ENCODE peak calls at places on chromosomes 13 and 19, in nine cellular contexts. One of them, this sample, is unnamed.

GRCh38 chr19:48397636-48398328 is 4.3 kb downstream of the GRIN2D start:
- DNase-seq in A549: no peak
- DNase-seq in GM23248: peak
- DNase-seq in tibial artery: no peak
- DNase-seq in aorta: no peak
- DNase-seq in upper lobe of left lung: no peak
- DNase-seq in Peyer's patch: peak
- DNase-seq in OCI-LY7: no peak
- DNase-seq in heart right ventricle: no peak
- DNase-seq in this sample: no peak

GRCh38 chr13:105997436-105998232 is 537.8 kb downstream of the EFNB2 start:
- DNase-seq in upper lobe of left lung: peak
- DNase-seq in tibial artery: no peak
- DNase-seq in aorta: no peak
- DNase-seq in OCI-LY7: no peak
- DNase-seq in A549: no peak
- DNase-seq in heart right ventricle: no peak
- DNase-seq in GM23248: peak
- DNase-seq in Peyer's patch: no peak
- DNase-seq in this sample: no peak

GRCh38 chr13:44313674-44314073 is 60.0 kb upstream of the SERP2 start:
- DNase-seq in upper lobe of left lung: no peak
- DNase-seq in GM23248: peak
- DNase-seq in Peyer's patch: no peak
- DNase-seq in tibial artery: no peak
- DNase-seq in heart right ventricle: no peak
- DNase-seq in A549: peak
- DNase-seq in OCI-LY7: no peak
- DNase-seq in aorta: no peak
- DNase-seq in this sample: no peak

GRCh38 chr19:29917911-29918310 is 24.1 kb upstream of the URI1 start:
- DNase-seq in OCI-LY7: no peak
- DNase-seq in heart right ventricle: no peak
- DNase-seq in A549: no peak
- DNase-seq in Peyer's patch: no peak
- DNase-seq in tibial artery: no peak
- DNase-seq in upper lobe of left lung: no peak
- DNase-seq in GM23248: no peak
- DNase-seq in aorta: no peak
- DNase-seq in this sample: no peak

GRCh38 chr19:1567116-1567847 is 843 bp downstream of the MEX3D start:
- DNase-seq in Peyer's patch: peak
- DNase-seq in upper lobe of left lung: peak
- DNase-seq in A549: no peak
- DNase-seq in tibial artery: no peak
- DNase-seq in GM23248: peak
- DNase-seq in aorta: no peak
- DNase-seq in heart right ventricle: peak
- DNase-seq in OCI-LY7: no peak
- DNase-seq in this sample: no peak

GRCh38 chr13:81184556-81185265 is 843.8 kb upstream of the SPRY2 start:
- DNase-seq in heart right ventricle: no peak
- DNase-seq in A549: no peak
- DNase-seq in GM23248: no peak
- DNase-seq in aorta: no peak
- DNase-seq in upper lobe of left lung: no peak
- DNase-seq in OCI-LY7: no peak
- DNase-seq in Peyer's patch: no peak
- DNase-seq in tibial artery: no peak
- DNase-seq in this sample: no peak

GRCh38 chr19:39032164-39032918 is at the start of gene FBXO27:
- DNase-seq in aorta: peak
- DNase-seq in tibial artery: no peak
- DNase-seq in A549: no peak
- DNase-seq in GM23248: peak
- DNase-seq in upper lobe of left lung: peak
- DNase-seq in Peyer's patch: no peak
- DNase-seq in heart right ventricle: peak
- DNase-seq in OCI-LY7: no peak
- DNase-seq in this sample: no peak

GRCh38 chr13:81275666-81276258 is 934.8 kb upstream of the SPRY2 start:
- DNase-seq in OCI-LY7: peak
- DNase-seq in Peyer's patch: no peak
- DNase-seq in GM23248: no peak
- DNase-seq in A549: no peak
- DNase-seq in heart right ventricle: no peak
- DNase-seq in upper lobe of left lung: no peak
- DNase-seq in aorta: no peak
- DNase-seq in tibial artery: no peak
- DNase-seq in this sample: no peak

GRCh38 chr19:37059142-37059541 is 19.1 kb upstream of the ZNF420 start:
- DNase-seq in Peyer's patch: no peak
- DNase-seq in heart right ventricle: no peak
- DNase-seq in GM23248: no peak
- DNase-seq in tibial artery: no peak
- DNase-seq in A549: no peak
- DNase-seq in upper lobe of left lung: peak
- DNase-seq in OCI-LY7: no peak
- DNase-seq in aorta: peak
- DNase-seq in this sample: no peak

GRCh38 chr19:40139533-40140287 is 49.0 kb upstream of the ZNF780A start:
- DNase-seq in upper lobe of left lung: no peak
- DNase-seq in OCI-LY7: peak
- DNase-seq in Peyer's patch: no peak
- DNase-seq in aorta: no peak
- DNase-seq in tibial artery: no peak
- DNase-seq in heart right ventricle: no peak
- DNase-seq in GM23248: peak
- DNase-seq in A549: peak
- DNase-seq in this sample: peak

GRCh38 chr13:103145476-103145875 is 79.3 kb upstream of the SLC10A2 start:
- DNase-seq in aorta: no peak
- DNase-seq in A549: no peak
- DNase-seq in Peyer's patch: no peak
- DNase-seq in tibial artery: no peak
- DNase-seq in OCI-LY7: no peak
- DNase-seq in heart right ventricle: no peak
- DNase-seq in GM23248: no peak
- DNase-seq in upper lobe of left lung: no peak
- DNase-seq in this sample: no peak

GRCh38 chr13:27962982-27963381 is 6.1 kb downstream of the CDX2 start:
- DNase-seq in GM23248: no peak
- DNase-seq in A549: no peak
- DNase-seq in heart right ventricle: no peak
- DNase-seq in upper lobe of left lung: no peak
- DNase-seq in OCI-LY7: no peak
- DNase-seq in tibial artery: no peak
- DNase-seq in aorta: no peak
- DNase-seq in Peyer's patch: peak
- DNase-seq in this sample: no peak

GRCh38 chr13:27960362-27961226 is 8.5 kb downstream of the CDX2 start:
- DNase-seq in heart right ventricle: peak
- DNase-seq in A549: peak
- DNase-seq in OCI-LY7: no peak
- DNase-seq in tibial artery: no peak
- DNase-seq in Peyer's patch: peak
- DNase-seq in GM23248: peak
- DNase-seq in aorta: no peak
- DNase-seq in upper lobe of left lung: peak
- DNase-seq in this sample: no peak

GRCh38 chr13:27959976-27960361 is 9.1 kb downstream of the CDX2 start:
- DNase-seq in aorta: no peak
- DNase-seq in heart right ventricle: no peak
- DNase-seq in OCI-LY7: no peak
- DNase-seq in tibial artery: no peak
- DNase-seq in upper lobe of left lung: no peak
- DNase-seq in GM23248: no peak
- DNase-seq in Peyer's patch: no peak
- DNase-seq in A549: no peak
- DNase-seq in this sample: no peak

GRCh38 chr13:27962128-27962841 is 6.8 kb downstream of the CDX2 start:
- DNase-seq in tibial artery: no peak
- DNase-seq in Peyer's patch: peak
- DNase-seq in upper lobe of left lung: no peak
- DNase-seq in GM23248: no peak
- DNase-seq in A549: no peak
- DNase-seq in heart right ventricle: no peak
- DNase-seq in OCI-LY7: no peak
- DNase-seq in aorta: no peak
- DNase-seq in this sample: no peak

GRCh38 chr13:27961227-27962085 is 7.7 kb downstream of the CDX2 start:
- DNase-seq in tibial artery: no peak
- DNase-seq in Peyer's patch: no peak
- DNase-seq in OCI-LY7: no peak
- DNase-seq in upper lobe of left lung: no peak
- DNase-seq in A549: no peak
- DNase-seq in aorta: no peak
- DNase-seq in GM23248: no peak
- DNase-seq in heart right ventricle: no peak
- DNase-seq in this sample: no peak
- H3K4me3 ChIP-seq in tibial artery: no peak
- H3K4me3 ChIP-seq in Peyer's patch: peak
- H3K4me3 ChIP-seq in OCI-LY7: no peak
- H3K4me3 ChIP-seq in upper lobe of left lung: peak
- H3K4me3 ChIP-seq in A549: peak
- H3K4me3 ChIP-seq in aorta: no peak
- H3K4me3 ChIP-seq in GM23248: peak
- H3K4me3 ChIP-seq in heart right ventricle: peak
- H3K4me3 ChIP-seq in this sample: no peak

GRCh38 chr19:16383584-16384161 is 59.0 kb downstream of the KLF2 start:
- DNase-seq in upper lobe of left lung: no peak
- DNase-seq in heart right ventricle: no peak
- DNase-seq in OCI-LY7: no peak
- DNase-seq in A549: no peak
- DNase-seq in aorta: no peak
- DNase-seq in Peyer's patch: peak
- DNase-seq in tibial artery: no peak
- DNase-seq in GM23248: no peak
- DNase-seq in this sample: no peak

GRCh38 chr19:16384688-16385087 is 60.1 kb downstream of the KLF2 start:
- DNase-seq in aorta: no peak
- DNase-seq in Peyer's patch: peak
- DNase-seq in GM23248: no peak
- DNase-seq in upper lobe of left lung: no peak
- DNase-seq in heart right ventricle: no peak
- DNase-seq in A549: no peak
- DNase-seq in tibial artery: no peak
- DNase-seq in OCI-LY7: no peak
- DNase-seq in this sample: no peak

GRCh38 chr19:16381756-16382401 is 57.3 kb downstream of the KLF2 start:
- DNase-seq in tibial artery: peak
- DNase-seq in aorta: peak
- DNase-seq in A549: no peak
- DNase-seq in heart right ventricle: peak
- DNase-seq in Peyer's patch: peak
- DNase-seq in OCI-LY7: no peak
- DNase-seq in upper lobe of left lung: no peak
- DNase-seq in GM23248: peak
- DNase-seq in this sample: no peak

GRCh38 chr19:16380943-16381755 is 56.5 kb downstream of the KLF2 start:
- DNase-seq in aorta: peak
- DNase-seq in heart right ventricle: no peak
- DNase-seq in upper lobe of left lung: no peak
- DNase-seq in tibial artery: no peak
- DNase-seq in OCI-LY7: no peak
- DNase-seq in GM23248: no peak
- DNase-seq in A549: no peak
- DNase-seq in Peyer's patch: peak
- DNase-seq in this sample: peak

DNA sequence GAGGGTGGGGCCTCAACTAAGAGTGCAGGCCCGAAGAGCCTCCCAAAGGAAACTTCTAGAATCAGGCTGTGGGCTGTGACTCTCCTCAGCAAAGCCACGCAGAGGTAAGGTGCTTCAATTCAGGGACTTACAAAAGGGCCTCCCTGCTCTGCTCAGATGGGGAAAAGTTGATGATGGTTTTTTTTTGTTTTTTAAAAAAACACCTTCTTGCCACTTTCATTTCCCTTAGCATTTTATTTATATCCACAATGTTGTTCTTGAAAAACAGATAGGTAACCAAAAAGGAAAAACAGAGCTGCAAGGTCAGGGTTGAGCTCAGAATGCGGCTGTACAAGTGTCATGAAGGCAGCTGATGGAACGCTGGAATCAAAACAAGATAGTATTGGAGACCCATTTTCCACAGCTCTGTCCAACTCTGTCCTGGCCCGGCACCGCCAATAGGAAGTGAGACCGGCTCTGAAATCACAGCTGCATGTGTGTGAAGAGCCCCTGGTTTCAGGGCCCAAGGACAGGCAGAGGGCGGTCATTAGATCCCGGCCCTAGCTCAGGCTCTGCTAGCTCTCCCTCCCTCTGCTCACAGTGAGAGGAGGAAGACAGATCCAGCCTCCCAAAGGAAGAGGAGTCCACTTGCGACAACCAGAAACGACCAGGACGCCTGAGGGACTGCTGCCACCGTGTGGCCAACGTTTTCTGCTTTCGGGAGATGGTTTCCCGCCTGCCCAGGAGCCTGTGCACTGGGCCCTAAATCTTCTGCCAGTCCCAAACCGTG is 58.3 kb downstream of the KLF2 start:
- DNase-seq in aorta: peak
- DNase-seq in OCI-LY7: peak
- DNase-seq in A549: peak
- DNase-seq in tibial artery: peak
- DNase-seq in upper lobe of left lung: no peak
- DNase-seq in GM23248: peak
- DNase-seq in heart right ventricle: peak
- DNase-seq in Peyer's patch: peak
- DNase-seq in this sample: peak
- H3K4me3 ChIP-seq in aorta: no peak
- H3K4me3 ChIP-seq in OCI-LY7: peak
- H3K4me3 ChIP-seq in A549: no peak
- H3K4me3 ChIP-seq in tibial artery: peak
- H3K4me3 ChIP-seq in upper lobe of left lung: no peak
- H3K4me3 ChIP-seq in GM23248: peak
- H3K4me3 ChIP-seq in heart right ventricle: no peak
- H3K4me3 ChIP-seq in Peyer's patch: no peak
- H3K4me3 ChIP-seq in this sample: peak

DNA sequence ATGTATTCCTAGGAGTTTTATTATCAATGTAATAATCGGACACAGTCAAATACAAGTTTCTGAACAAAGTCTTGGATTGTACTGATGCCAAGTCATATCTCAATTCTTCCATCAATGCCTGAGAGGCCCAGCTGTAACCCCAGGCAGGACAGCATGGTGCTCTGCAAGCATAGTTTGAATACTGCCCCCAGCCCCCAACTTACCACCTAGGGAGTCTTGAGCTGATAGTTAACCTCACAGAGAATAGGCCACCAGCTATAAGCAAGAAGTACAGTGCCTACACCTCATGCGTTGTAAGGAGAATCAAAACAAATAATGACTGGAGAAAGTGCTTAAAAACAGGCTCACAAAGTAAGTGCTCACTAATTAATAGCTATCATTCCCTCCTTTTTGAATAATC is 2.7 kb downstream of the PROSER1 start:
- DNase-seq in tibial artery: no peak
- DNase-seq in aorta: no peak
- DNase-seq in GM23248: no peak
- DNase-seq in upper lobe of left lung: no peak
- DNase-seq in heart right ventricle: no peak
- DNase-seq in OCI-LY7: peak
- DNase-seq in A549: no peak
- DNase-seq in Peyer's patch: no peak
- DNase-seq in this sample: no peak
- H3K4me3 ChIP-seq in tibial artery: peak
- H3K4me3 ChIP-seq in aorta: no peak
- H3K4me3 ChIP-seq in GM23248: peak
- H3K4me3 ChIP-seq in upper lobe of left lung: peak
- H3K4me3 ChIP-seq in heart right ventricle: no peak
- H3K4me3 ChIP-seq in OCI-LY7: peak
- H3K4me3 ChIP-seq in A549: peak
- H3K4me3 ChIP-seq in Peyer's patch: no peak
- H3K4me3 ChIP-seq in this sample: peak

GRCh38 chr19:49814010-49814409 is 918 bp upstream of the FUZ start:
- DNase-seq in tibial artery: no peak
- DNase-seq in upper lobe of left lung: no peak
- DNase-seq in aorta: no peak
- DNase-seq in OCI-LY7: no peak
- DNase-seq in heart right ventricle: no peak
- DNase-seq in A549: no peak
- DNase-seq in GM23248: peak
- DNase-seq in Peyer's patch: no peak
- DNase-seq in this sample: no peak
- H3K4me3 ChIP-seq in tibial artery: peak
- H3K4me3 ChIP-seq in upper lobe of left lung: peak
- H3K4me3 ChIP-seq in aorta: no peak
- H3K4me3 ChIP-seq in OCI-LY7: peak
- H3K4me3 ChIP-seq in heart right ventricle: peak
- H3K4me3 ChIP-seq in A549: peak
- H3K4me3 ChIP-seq in GM23248: peak
- H3K4me3 ChIP-seq in Peyer's patch: no peak
- H3K4me3 ChIP-seq in this sample: no peak